ENCODE peak calls at places on chromosomes 16 and 17, in five cellular contexts. W, Q, L, F and T are unnamed samples.

GRCh38 chr17:17661134-17661533 is 20.1 kb upstream of the RAI1 start:
- DNase-seq in L (no peak), W (no peak), F (no peak), Q (no peak), T (no peak)

GRCh38 chr16:49441366-49441780 is 67.8 kb downstream of the C16orf78 start:
- DNase-seq in L (peak; percentile 89), Q (no peak), W (peak; percentile 35), F (no peak), T (peak; percentile 28)

GRCh38 chr17:640436-640835 is 74.2 kb downstream of the VPS53 start:
- DNase-seq in Q (no peak), L (no peak), W (no peak), F (no peak), T (no peak)

GRCh38 chr17:6539871-6540270 is 16.5 kb downstream of the PITPNM3 start:
- DNase-seq in W (no peak), F (no peak), L (peak; percentile 60), Q (no peak), T (no peak)

GRCh38 chr16:53034306-53034705 is 18.4 kb downstream of the CHD9NB start:
- DNase-seq in F (no peak), L (no peak), Q (no peak), W (no peak), T (no peak)

GRCh38 chr17:751269-752001 is 629 bp downstream of the GEMIN4 start:
- DNase-seq in L (peak; percentile 68), Q (peak; percentile 69), F (no peak), W (peak; percentile 41), T (peak; percentile 28)

GRCh38 chr17:45270828-45271418 is 9.0 kb upstream of the SPATA32 start:
- DNase-seq in L (peak; percentile 94), W (no peak), F (no peak), Q (peak; percentile 55), T (peak; percentile 42)

GRCh38 chr16:78292726-78293380 is 193.4 kb downstream of the WWOX start:
- DNase-seq in L (no peak), F (no peak), W (no peak), Q (no peak), T (no peak)

GRCh38 chr17:14245002-14245401 is 8.3 kb upstream of the CDRT15 start:
- DNase-seq in F (peak; percentile 14), W (no peak), L (no peak), Q (no peak), T (no peak)

DNA sequence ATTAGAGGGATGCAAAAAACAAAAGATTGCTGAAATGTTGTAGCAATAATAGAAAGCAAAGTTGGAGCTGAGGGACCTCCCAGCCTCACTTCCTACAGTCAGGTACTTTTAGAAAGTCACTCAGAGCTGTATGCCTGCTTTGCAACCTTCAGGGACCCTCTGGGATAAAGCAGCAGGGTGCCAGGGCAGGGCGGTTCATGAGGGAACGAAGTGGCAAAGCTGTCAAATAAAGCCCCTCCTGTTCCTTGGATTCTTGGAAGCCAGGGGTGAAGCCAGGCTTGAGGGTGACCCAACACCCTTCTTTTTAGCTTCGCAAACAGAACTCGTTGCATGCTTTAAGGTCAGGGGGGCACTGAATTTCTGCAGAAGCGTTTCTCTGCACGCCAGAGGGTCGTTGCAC is 767 bp downstream of the ATP2C2 start:
- DNase-seq in F (no peak), W (no peak), L (peak; percentile 68), Q (no peak), T (no peak)
- H3K4me3 ChIP-seq in F (no peak overlapping the region), W (no peak overlapping the region), L (peak overlapping the region; percentile 78), Q (no peak overlapping the region), T (no peak overlapping the region)

DNA sequence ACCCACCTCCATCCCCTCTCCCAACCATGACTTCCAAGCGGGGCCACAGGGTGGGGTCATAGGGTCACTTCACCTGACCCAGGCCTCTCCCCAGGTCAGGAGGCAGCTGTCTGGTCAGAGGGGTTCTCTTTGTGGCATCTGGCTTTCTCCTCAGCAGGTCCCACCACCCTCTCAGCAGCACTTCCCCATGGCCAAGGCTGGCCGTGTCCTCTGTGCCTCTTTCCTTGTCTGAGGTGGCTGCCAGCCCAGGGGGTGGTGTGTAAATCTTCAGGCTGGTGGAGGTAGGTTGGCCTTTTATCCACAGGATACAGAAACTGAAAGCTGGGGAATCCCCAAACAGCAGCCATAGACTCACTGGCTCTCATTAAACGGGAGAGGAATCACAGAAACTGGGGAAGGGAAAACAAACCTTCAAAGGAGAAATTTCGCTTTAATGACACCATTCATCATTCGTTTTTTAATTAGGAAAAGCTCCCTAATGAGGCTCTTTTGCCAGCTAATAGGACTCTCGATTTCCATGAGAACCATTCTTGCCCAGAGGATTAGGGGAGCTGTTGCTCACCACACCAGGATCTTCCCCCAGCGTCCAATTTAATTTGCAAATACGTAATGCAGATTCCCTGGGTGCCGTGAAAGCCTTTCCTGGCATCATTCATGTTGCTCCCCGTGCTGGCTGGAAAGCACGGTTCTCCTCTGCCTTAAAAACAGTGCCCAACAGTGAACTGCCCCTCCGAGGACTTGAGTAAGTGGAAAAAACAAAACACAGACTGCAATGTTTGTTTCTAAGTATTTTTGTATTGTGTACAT is 18.0 kb downstream of the C17orf75 start:
- DNase-seq in Q (no peak), W (no peak), L (peak; percentile 61), F (no peak), T (no peak)
- H3K27ac ChIP-seq in Q (no peak overlapping the region), W (peak overlapping the region; percentile 62), L (no peak overlapping the region), F (no peak overlapping the region), T (no peak overlapping the region)

DNA sequence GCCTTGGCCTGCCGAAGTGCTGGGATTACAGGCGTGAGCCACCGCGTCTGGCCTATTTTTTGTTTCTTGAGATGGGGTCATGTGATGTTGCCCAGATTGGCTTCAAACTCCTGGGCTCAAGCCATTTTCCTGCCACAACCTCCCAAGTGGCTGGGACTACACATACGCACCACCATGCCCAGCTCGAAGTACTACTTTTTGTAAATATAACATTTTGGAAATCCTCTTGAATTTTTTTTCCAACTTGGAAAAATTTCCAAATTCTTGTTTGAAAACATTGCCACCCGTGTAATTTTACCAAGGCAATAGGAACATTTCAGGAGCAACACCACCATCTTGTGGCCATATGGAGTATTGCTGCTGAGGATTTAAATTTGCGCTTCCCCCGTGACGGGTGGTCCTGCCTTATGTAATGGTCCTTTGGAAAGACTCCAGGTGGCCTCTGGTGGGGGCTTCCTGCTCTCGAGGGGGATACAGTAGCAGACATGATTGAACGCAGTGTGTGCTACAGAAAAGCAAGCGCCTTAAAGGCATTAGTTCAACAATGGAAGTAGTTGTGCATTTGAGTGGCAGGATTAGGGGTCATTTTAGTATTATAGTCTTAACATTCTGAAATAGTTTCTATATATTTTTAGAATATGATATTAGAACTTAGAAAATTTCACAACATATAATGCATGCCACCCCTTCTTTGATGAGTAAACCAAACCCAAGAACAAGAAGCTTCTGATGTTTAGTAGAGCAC is 8.0 kb downstream of the FLYWCH1 start:
- DNase-seq in L (peak; percentile 85), Q (peak; percentile 76), F (peak; percentile 94), W (peak; percentile 81), T (peak; percentile 77)
- H3K4me3 ChIP-seq in L (no peak overlapping the region), Q (no peak overlapping the region), F (no peak overlapping the region), W (no peak overlapping the region), T (no peak overlapping the region)

GRCh38 chr17:2084129-2084765 is 29.3 kb downstream of the HIC1 start:
- DNase-seq in Q (peak; percentile 88), F (no peak), W (peak; percentile 52), L (no peak), T (no peak)
- H3K27ac ChIP-seq in Q (peak overlapping the region; percentile 77), F (peak overlapping the region; percentile 84), W (peak overlapping the region; percentile 62), L (no peak overlapping the region), T (no peak overlapping the region)

GRCh38 chr17:79073706-79074088 is 927 bp upstream of the ENGASE start:
- DNase-seq in W (no peak), L (peak; percentile 42), Q (peak; percentile 28), F (no peak), T (no peak)

GRCh38 chr17:79075433-79075805 is 795 bp downstream of the ENGASE start:
- DNase-seq in Q (no peak), F (no peak), W (no peak), L (no peak), T (peak; percentile 30)

GRCh38 chr17:79077587-79077986 is 3.0 kb downstream of the ENGASE start:
- DNase-seq in W (no peak), Q (peak; percentile 29), L (peak; percentile 40), F (no peak), T (no peak)

GRCh38 chr17:79074650-79075432 is at the start of gene ENGASE:
- DNase-seq in W (peak; percentile 91), F (peak; percentile 98), L (peak; percentile 100), Q (peak; percentile 98), T (peak; percentile 93)

DNA sequence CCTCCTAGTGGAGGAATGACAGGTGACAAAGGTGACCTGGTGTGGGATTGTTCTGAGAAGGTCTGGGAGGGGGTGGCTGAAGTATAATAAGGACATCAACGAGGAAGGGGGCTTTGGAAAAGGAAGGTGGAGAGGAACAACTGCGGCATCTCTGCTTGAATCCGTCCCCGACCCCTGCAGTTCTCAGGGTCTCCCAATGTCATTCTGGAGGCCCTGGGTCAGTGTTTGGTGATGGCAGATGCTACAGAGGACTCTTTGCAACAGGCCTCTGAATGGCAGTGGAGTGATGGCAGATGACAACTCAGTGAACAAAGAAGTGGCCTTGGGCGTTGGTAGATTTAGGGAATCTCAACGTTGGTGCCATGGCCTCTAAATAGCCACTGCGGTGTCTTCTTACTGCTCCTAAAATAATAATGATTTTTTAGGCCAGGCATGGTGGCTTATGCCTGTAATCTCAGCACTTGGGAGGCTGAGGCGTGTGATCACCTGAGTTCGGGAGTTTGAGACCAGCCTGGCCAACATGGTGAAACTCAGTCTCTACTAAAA is 1.3 kb downstream of the ENGASE start:
- DNase-seq in L (peak; percentile 49), F (no peak), Q (peak; percentile 57), W (no peak), T (no peak)
- H3K4me3 ChIP-seq in L (peak overlapping the region; percentile 85), F (peak overlapping the region; percentile 97), Q (peak overlapping the region; percentile 77), W (peak overlapping the region; percentile 81), T (peak overlapping the region; percentile 71)

GRCh38 chr16:86919531-86920305 is 341.4 kb downstream of the FOXL1 start:
- DNase-seq in W (no peak), Q (no peak), F (no peak), L (no peak), T (no peak)

GRCh38 chr16:86919073-86919472 is 340.7 kb downstream of the FOXL1 start:
- DNase-seq in Q (no peak), L (no peak), W (no peak), F (no peak), T (no peak)

GRCh38 chr16:86922311-86922710 is 344.0 kb downstream of the FOXL1 start:
- DNase-seq in L (no peak), W (no peak), Q (no peak), F (no peak), T (no peak)

GRCh38 chr16:86923656-86924055 is 345.3 kb downstream of the FOXL1 start:
- DNase-seq in F (no peak), W (no peak), L (no peak), Q (no peak), T (no peak)

DNA sequence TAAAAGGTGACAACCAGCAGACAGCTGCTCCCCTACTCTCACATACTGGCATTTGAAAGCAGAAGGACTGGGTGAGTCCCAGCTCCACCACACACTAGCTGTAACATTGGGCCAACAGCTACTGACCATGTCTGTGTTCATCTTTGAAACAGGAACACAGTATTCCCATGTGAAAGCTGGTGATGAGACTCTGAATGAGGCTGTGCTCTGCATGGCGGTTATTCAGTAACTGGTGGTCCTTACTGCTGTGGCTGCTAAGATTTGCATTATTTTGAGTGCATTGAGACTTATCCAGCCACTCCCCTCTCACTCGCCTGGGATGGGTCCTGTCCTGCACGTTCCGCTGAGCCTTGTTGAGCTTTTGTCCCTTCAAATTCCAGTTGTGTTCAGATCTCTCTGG is 342.9 kb downstream of the FOXL1 start:
- DNase-seq in W (no peak), Q (no peak), L (no peak), F (no peak), T (no peak)
- H3K27ac ChIP-seq in W (no peak overlapping the region), Q (no peak overlapping the region), L (no peak overlapping the region), F (no peak overlapping the region), T (no peak overlapping the region)